ENCODE peak calls at places on chromosomes 7 and 10, in ten cellular contexts. X is pancreas, D is adrenal gland, W is tibial artery, E is ovary, Q is sigmoid colon, Z is neural progenitor cell, G is Panc1, P is RWPE2, B is MM.1S. C is an unnamed sample. For H3K4me1, the result is how much of the 10 kb centered on the place peaks cover.

GRCh38 chr7:151374726-151375125 is 33.1 kb downstream of the NUB1 start:
- DNase-seq in X (peak), D (no peak), W (no peak), E (no peak), Q (peak), Z (no peak), G (no peak), P (no peak), B (no peak), C (peak)

GRCh38 chr7:118288098-118288497 is 63.6 kb downstream of the ANKRD7 start:
- DNase-seq in X (no peak), D (no peak), W (no peak), E (no peak), Q (no peak), Z (no peak), G (no peak), P (no peak), B (peak), C (no peak)

GRCh38 chr10:132408367-132408781 is 11.4 kb downstream of the PWWP2B start:
- DNase-seq in X (peak), D (no peak), W (no peak), E (peak), Q (no peak), Z (no peak), G (no peak), P (no peak), B (no peak), C (no peak)

GRCh38 chr7:100957832-100958421 is 8.6 kb downstream of the MUC3A start:
- DNase-seq in X (no peak), D (no peak), W (no peak), E (no peak), Q (no peak), Z (no peak), G (peak), P (no peak), B (no peak), C (no peak)

GRCh38 chr10:88386878-88387773 is 196.0 kb downstream of the RNLS start:
- DNase-seq in X (no peak), D (peak), W (no peak), E (no peak), Q (peak), Z (peak), G (no peak), P (no peak), B (peak), C (no peak)

GRCh38 chr10:12742776-12743175 is 258.7 kb downstream of the CCDC3 start:
- DNase-seq in X (no peak), D (no peak), W (no peak), E (no peak), Q (no peak), Z (no peak), G (no peak), P (no peak), B (no peak), C (no peak)

GRCh38 chr7:95921543-95921942 is 149.2 kb downstream of the DYNC1I1 start:
- DNase-seq in X (no peak), D (no peak), W (no peak), E (no peak), Q (no peak), Z (no peak), G (peak), P (no peak), B (no peak), C (no peak)

GRCh38 chr10:80457554-80458262 is 3.6 kb downstream of the TSPAN14 start:
- DNase-seq in X (no peak), D (no peak), W (peak), E (no peak), Q (no peak), Z (peak), G (no peak), P (no peak), B (no peak), C (no peak)

GRCh38 chr7:38321515-38321944 is 48.1 kb upstream of the TARP start:
- DNase-seq in X (no peak), D (no peak), W (no peak), E (no peak), Q (no peak), Z (no peak), G (no peak), P (no peak), B (no peak), C (no peak)

GRCh38 chr10:133405844-133406527 is 12.0 kb downstream of the MTG1 start:
- DNase-seq in X (no peak), D (no peak), W (no peak), E (no peak), Q (no peak), Z (no peak), G (no peak), P (no peak), B (no peak), C (no peak)

GRCh38 chr10:97713351-97713827 is at the start of gene MARVELD1:
- DNase-seq in X (peak), D (peak), W (peak), E (peak), Q (peak), Z (peak), G (no peak), P (peak), B (no peak), C (peak)

GRCh38 chr7:78080811-78081210 is 282.2 kb downstream of the PHTF2 start:
- DNase-seq in X (no peak), D (no peak), W (no peak), E (no peak), Q (no peak), Z (peak), G (no peak), P (no peak), B (no peak), C (no peak)

GRCh38 chr7:78080241-78080640 is 281.7 kb downstream of the PHTF2 start:
- DNase-seq in X (no peak), D (no peak), W (no peak), E (no peak), Q (no peak), Z (no peak), G (no peak), P (no peak), B (no peak), C (no peak)

GRCh38 chr7:78081344-78081743 is 282.8 kb downstream of the PHTF2 start:
- DNase-seq in X (no peak), D (no peak), W (no peak), E (no peak), Q (no peak), Z (no peak), G (no peak), P (no peak), B (no peak), C (no peak)

GRCh38 chr7:78082556-78082955 is 284.0 kb downstream of the PHTF2 start:
- DNase-seq in X (no peak), D (no peak), W (no peak), E (no peak), Q (no peak), Z (no peak), G (no peak), P (no peak), B (no peak), C (no peak)

DNA sequence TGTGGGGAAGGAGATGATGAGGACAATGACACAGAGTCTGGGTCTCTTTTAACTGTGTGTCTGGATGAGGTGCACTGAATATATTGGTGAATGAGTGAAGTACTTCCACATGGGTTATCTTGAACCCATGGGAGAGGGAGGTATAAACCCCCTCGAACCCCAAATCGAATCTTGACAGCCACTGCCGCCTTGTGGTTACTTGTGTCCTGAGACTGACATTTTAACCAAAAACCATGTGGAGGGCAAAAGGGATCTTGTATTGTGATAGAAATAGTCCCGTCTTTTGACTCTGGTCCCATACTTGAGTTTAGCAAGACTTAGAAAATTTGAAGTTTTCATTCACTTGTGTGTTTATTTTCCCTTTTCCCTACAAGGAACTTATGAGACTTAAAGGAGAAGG is 283.3 kb downstream of the PHTF2 start:
- DNase-seq in X (no peak), D (no peak), W (no peak), E (no peak), Q (no peak), Z (peak), G (no peak), P (no peak), B (no peak), C (no peak)
- TF ChIP-seq CTCF in X (no peak), D (no peak), W (no peak), E (no peak), Q (no peak), Z (peak), G (peak), P (no peak), B (no peak), C (no peak)

GRCh38 chr10:72226418-72227027 is 10.4 kb upstream of the ASCC1 start:
- DNase-seq in X (no peak), D (no peak), W (peak), E (peak), Q (peak), Z (no peak), G (no peak), P (no peak), B (no peak), C (no peak)

GRCh38 chr10:72221278-72221677 is 5.2 kb upstream of the ASCC1 start:
- DNase-seq in X (no peak), D (no peak), W (peak), E (no peak), Q (peak), Z (no peak), G (no peak), P (no peak), B (no peak), C (no peak)

GRCh38 chr10:72227826-72228225 is 11.8 kb upstream of the ASCC1 start:
- DNase-seq in X (no peak), D (no peak), W (peak), E (peak), Q (peak), Z (no peak), G (no peak), P (no peak), B (no peak), C (no peak)

GRCh38 chr10:72220637-72221036 is 4.6 kb upstream of the ASCC1 start:
- DNase-seq in X (no peak), D (no peak), W (no peak), E (no peak), Q (no peak), Z (no peak), G (no peak), P (no peak), B (no peak), C (no peak)

DNA sequence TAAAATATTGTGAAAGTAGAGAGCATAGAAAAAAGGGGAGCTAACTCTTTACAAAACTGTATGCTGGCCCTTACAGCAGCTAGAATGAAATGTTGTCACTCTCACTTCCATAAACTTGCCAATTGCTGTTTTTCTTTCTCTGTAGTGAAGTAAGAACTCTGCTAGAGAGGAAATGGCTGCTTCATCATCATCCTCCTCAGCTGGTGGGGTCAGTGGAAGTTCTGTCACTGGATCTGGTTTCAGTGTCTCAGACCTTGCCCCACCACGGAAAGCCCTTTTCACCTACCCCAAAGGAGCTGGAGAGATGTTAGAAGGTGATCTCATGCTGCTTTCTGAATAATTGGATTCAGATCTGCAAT is 7.6 kb upstream of the ASCC1 start:
- DNase-seq in X (no peak), D (no peak), W (peak), E (peak), Q (peak), Z (no peak), G (no peak), P (no peak), B (no peak), C (no peak)
- H3K4me1 ChIP-seq in X (half or more), D (under half), W (under half), E (under half), Q (under half), Z (under half), G (under half), P (under half), B (under half), C (under half)

DNA sequence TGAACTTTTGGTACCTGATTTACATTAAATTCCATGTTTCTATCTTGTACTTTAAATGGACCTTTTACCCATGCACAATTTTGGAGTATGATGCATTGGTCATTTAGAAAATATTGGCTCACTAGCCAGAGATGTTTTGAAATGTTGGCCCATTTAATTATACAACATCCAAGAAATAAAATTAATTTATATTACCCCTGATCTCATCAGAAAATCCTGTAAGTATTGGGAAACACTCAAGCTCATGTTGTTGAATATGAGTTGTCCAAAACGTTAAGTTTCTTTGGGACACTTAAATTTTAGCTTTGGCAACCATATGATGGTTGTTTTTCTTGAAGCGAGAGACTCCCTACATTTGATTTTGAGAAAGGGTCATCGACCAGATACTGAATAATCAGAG is 492.7 kb downstream of the RPS24 start:
- DNase-seq in X (no peak), D (no peak), W (no peak), E (no peak), Q (no peak), Z (no peak), G (no peak), P (no peak), B (no peak), C (no peak)
- TF ChIP-seq CTCF in X (no peak), D (no peak), W (no peak), E (no peak), Q (no peak), Z (no peak), G (no peak), P (no peak), B (no peak), C (no peak)

DNA sequence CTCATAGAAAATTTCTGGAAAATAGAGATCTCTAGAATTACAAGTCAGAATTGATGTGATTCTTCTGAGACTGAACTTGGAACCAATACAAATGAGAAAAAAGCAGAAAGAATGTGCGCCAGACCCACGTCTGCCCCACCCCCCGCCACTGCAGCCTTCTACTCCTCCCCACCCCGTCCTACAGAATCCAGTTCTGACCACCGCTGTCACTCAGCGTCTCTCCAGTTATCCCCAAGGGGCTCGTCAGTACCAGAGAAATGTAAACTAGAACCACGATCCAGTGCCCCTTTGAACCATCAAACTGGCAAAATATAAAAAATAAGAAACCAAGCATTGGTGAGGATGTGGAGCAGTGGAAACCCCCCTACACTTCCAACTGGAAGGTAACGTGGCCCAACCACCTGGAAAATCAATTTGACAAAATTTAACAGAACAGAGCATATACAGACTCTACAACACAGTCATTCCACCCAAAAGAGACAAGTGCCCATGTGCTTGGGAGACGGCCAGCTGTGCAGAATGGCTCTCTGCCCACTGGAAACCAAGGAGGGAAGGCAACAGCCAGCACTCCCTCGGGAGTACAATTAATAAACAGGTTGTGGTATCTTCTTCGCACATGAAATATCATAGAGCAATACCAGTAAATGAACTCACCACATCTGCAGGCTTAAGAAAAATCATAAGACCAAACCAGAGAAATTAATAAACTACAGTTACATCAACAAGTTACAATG is 397.8 kb downstream of the TNS3 start:
- DNase-seq in X (no peak), D (no peak), W (no peak), E (no peak), Q (no peak), Z (no peak), G (no peak), P (no peak), B (no peak), C (no peak)
- H3K4me1 ChIP-seq in X (under half), D (under half), W (under half), E (under half), Q (under half), Z (under half), G (under half), P (under half), B (under half), C (half or more)

C was measured in heart left ventricle.